ENCODE peak calls at places on chromosomes 12 and 14, in five cellular contexts. One of them, this sample, is unnamed.

GRCh38 chr14:90305176-90305601 is 26.6 kb downstream of the NRDE2 start:
- DNase-seq in DND-41: no peak
- DNase-seq in keratinocyte: no peak
- DNase-seq in OCI-LY7: no peak
- DNase-seq in H9: no peak
- DNase-seq in this sample: no peak

GRCh38 chr12:9255837-9256236 is 47.6 kb upstream of the PZP start:
- DNase-seq in H9: no peak
- DNase-seq in DND-41: no peak
- DNase-seq in keratinocyte: no peak
- DNase-seq in OCI-LY7: no peak
- DNase-seq in this sample: no peak

GRCh38 chr12:10018390-10018789 is 8.0 kb downstream of the CLEC12B start:
- DNase-seq in keratinocyte: no peak
- DNase-seq in DND-41: no peak
- DNase-seq in OCI-LY7: no peak
- DNase-seq in H9: no peak
- DNase-seq in this sample: no peak

GRCh38 chr12:117063162-117063911 is 35.9 kb downstream of the TESC start:
- DNase-seq in H9: peak
- DNase-seq in DND-41: peak
- DNase-seq in OCI-LY7: no peak
- DNase-seq in keratinocyte: no peak
- DNase-seq in this sample: no peak

GRCh38 chr12:101074940-101075680 is 134.9 kb downstream of the SLC5A8 start:
- DNase-seq in keratinocyte: no peak
- DNase-seq in DND-41: no peak
- DNase-seq in H9: no peak
- DNase-seq in OCI-LY7: no peak
- DNase-seq in this sample: no peak

GRCh38 chr12:18217981-18218380 is 43.3 kb upstream of the PIK3C2G start:
- DNase-seq in keratinocyte: no peak
- DNase-seq in OCI-LY7: no peak
- DNase-seq in H9: no peak
- DNase-seq in DND-41: no peak
- DNase-seq in this sample: no peak

GRCh38 chr14:62626416-62626815 is 418.8 kb downstream of the KCNH5 start:
- DNase-seq in OCI-LY7: no peak
- DNase-seq in DND-41: no peak
- DNase-seq in H9: no peak
- DNase-seq in keratinocyte: no peak
- DNase-seq in this sample: no peak

GRCh38 chr12:107778383-107779015 is 4.0 kb downstream of the ASCL4 start:
- DNase-seq in H9: no peak
- DNase-seq in keratinocyte: no peak
- DNase-seq in OCI-LY7: no peak
- DNase-seq in DND-41: no peak
- DNase-seq in this sample: no peak

GRCh38 chr14:73887704-73888459 is 1.2 kb downstream of the ZNF410 start:
- DNase-seq in keratinocyte: no peak
- DNase-seq in H9: no peak
- DNase-seq in OCI-LY7: peak
- DNase-seq in DND-41: no peak
- DNase-seq in this sample: no peak

GRCh38 chr14:25049559-25050493 is at the start of gene STXBP6:
- DNase-seq in DND-41: no peak
- DNase-seq in H9: peak
- DNase-seq in keratinocyte: no peak
- DNase-seq in OCI-LY7: no peak
- DNase-seq in this sample: no peak

GRCh38 chr14:64459737-64460136 is 5.6 kb upstream of the AKAP5 start:
- DNase-seq in OCI-LY7: no peak
- DNase-seq in H9: no peak
- DNase-seq in DND-41: no peak
- DNase-seq in keratinocyte: no peak
- DNase-seq in this sample: no peak

GRCh38 chr12:95205685-95206084 is 11.6 kb downstream of the FGD6 start:
- DNase-seq in DND-41: no peak
- DNase-seq in OCI-LY7: no peak
- DNase-seq in keratinocyte: no peak
- DNase-seq in H9: peak
- DNase-seq in this sample: no peak

GRCh38 chr12:75854681-75855309 is 176.8 kb downstream of the PHLDA1 start:
- DNase-seq in OCI-LY7: no peak
- DNase-seq in DND-41: no peak
- DNase-seq in keratinocyte: no peak
- DNase-seq in H9: no peak
- DNase-seq in this sample: no peak

GRCh38 chr12:46446645-46447044 is 74.1 kb upstream of the SLC38A2 start:
- DNase-seq in DND-41: no peak
- DNase-seq in keratinocyte: no peak
- DNase-seq in OCI-LY7: no peak
- DNase-seq in H9: no peak
- DNase-seq in this sample: no peak

GRCh38 chr14:81211844-81212243 is 8.9 kb downstream of the GTF2A1 start:
- DNase-seq in keratinocyte: no peak
- DNase-seq in DND-41: peak
- DNase-seq in OCI-LY7: peak
- DNase-seq in H9: no peak
- DNase-seq in this sample: peak

GRCh38 chr12:108980831-108981618 is 39.8 kb downstream of the SVOP start:
- DNase-seq in H9: no peak
- DNase-seq in OCI-LY7: no peak
- DNase-seq in keratinocyte: no peak
- DNase-seq in DND-41: no peak
- DNase-seq in this sample: no peak

GRCh38 chr12:107404981-107405380 is 280.6 kb upstream of the PWP1 start:
- DNase-seq in OCI-LY7: peak
- DNase-seq in keratinocyte: no peak
- DNase-seq in H9: peak
- DNase-seq in DND-41: peak
- DNase-seq in this sample: peak

GRCh38 chr12:85782711-85783110 is 53.5 kb downstream of the RASSF9 start:
- DNase-seq in DND-41: no peak
- DNase-seq in H9: no peak
- DNase-seq in keratinocyte: no peak
- DNase-seq in OCI-LY7: no peak
- DNase-seq in this sample: no peak

GRCh38 chr14:68448379-68448778 is 344.5 kb downstream of the ZFP36L1 start:
- DNase-seq in H9: no peak
- DNase-seq in OCI-LY7: no peak
- DNase-seq in keratinocyte: no peak
- DNase-seq in DND-41: no peak
- DNase-seq in this sample: no peak

GRCh38 chr12:84644936-84645335 is 267.7 kb downstream of the SLC6A15 start:
- DNase-seq in keratinocyte: no peak
- DNase-seq in H9: no peak
- DNase-seq in OCI-LY7: no peak
- DNase-seq in DND-41: no peak
- DNase-seq in this sample: no peak

GRCh38 chr12:49703647-49704137 is 3.5 kb downstream of the FMNL3 start:
- DNase-seq in H9: no peak
- DNase-seq in DND-41: no peak
- DNase-seq in keratinocyte: no peak
- DNase-seq in OCI-LY7: peak
- DNase-seq in this sample: no peak

DNA sequence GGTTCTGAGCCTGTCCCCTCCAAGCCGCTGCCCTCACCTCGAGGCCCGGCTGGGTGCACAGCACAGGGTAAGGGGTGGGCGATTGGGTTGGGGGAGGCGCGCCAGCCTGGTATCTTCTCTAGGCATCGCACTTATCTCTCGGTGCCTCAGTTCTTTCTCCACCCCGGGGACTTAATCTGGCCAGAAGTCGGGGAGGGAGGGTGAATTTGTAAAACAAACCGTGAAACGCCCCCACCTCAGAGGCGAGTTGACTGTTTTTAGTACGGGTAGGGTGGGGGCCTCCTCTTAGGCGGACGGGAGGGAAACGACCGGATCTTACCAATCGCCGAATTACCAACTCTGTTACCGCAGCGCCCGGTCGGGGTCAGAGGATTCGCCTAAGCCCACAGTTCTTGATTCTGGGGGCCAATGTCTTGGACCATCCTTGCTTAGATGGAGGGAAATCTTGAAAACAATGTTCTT is 1.4 kb upstream of the TBX3 start:
- DNase-seq in DND-41: no peak
- DNase-seq in H9: peak
- DNase-seq in OCI-LY7: no peak
- DNase-seq in keratinocyte: no peak
- DNase-seq in this sample: no peak
- H3K27ac ChIP-seq in DND-41: no peak
- H3K27ac ChIP-seq in H9: no peak
- H3K27ac ChIP-seq in OCI-LY7: no peak
- H3K27ac ChIP-seq in keratinocyte: peak
- H3K27ac ChIP-seq in this sample: no peak

GRCh38 chr14:70642313-70643235 is 858 bp downstream of the TTC9 start:
- DNase-seq in DND-41: peak
- DNase-seq in H9: no peak
- DNase-seq in OCI-LY7: peak
- DNase-seq in keratinocyte: no peak
- DNase-seq in this sample: peak

GRCh38 chr14:70645892-70646291 is 4.2 kb downstream of the TTC9 start:
- DNase-seq in OCI-LY7: no peak
- DNase-seq in DND-41: no peak
- DNase-seq in keratinocyte: no peak
- DNase-seq in H9: no peak
- DNase-seq in this sample: no peak

GRCh38 chr14:70646705-70647104 is 5.0 kb downstream of the TTC9 start:
- DNase-seq in keratinocyte: no peak
- DNase-seq in H9: no peak
- DNase-seq in OCI-LY7: no peak
- DNase-seq in DND-41: no peak
- DNase-seq in this sample: no peak

GRCh38 chr14:70641548-70642312 is at the start of gene TTC9:
- DNase-seq in H9: peak
- DNase-seq in DND-41: peak
- DNase-seq in keratinocyte: no peak
- DNase-seq in OCI-LY7: peak
- DNase-seq in this sample: peak

DNA sequence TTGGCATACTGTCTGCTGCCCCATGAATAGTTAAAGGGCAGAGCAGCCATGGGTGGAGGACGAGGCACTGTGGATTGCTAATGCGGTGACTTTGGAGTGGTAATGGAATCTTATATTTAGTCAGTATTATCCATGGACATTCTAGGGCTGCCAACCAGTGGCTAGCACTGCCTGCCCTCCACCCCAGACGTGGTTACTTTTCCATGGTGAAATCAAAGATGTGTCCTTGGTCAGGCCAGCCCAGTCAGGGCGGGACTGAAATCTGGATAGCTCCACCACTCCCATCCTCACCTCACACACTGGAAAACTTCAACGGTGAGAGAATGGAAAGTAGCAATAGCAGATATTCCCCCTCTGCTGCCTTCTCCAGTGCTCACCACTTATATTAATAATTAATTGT is 2.3 kb downstream of the TTC9 start:
- DNase-seq in H9: no peak
- DNase-seq in keratinocyte: no peak
- DNase-seq in DND-41: no peak
- DNase-seq in OCI-LY7: no peak
- DNase-seq in this sample: no peak
- H3K4me2 ChIP-seq in H9: peak
- H3K4me2 ChIP-seq in keratinocyte: no peak
- H3K4me2 ChIP-seq in DND-41: no peak
- H3K4me2 ChIP-seq in OCI-LY7: peak
- H3K4me2 ChIP-seq in this sample: peak

GRCh38 chr12:11170810-11171144 is 217 bp upstream of the SMIM10L1 start:
- DNase-seq in H9: no peak
- DNase-seq in keratinocyte: no peak
- DNase-seq in OCI-LY7: no peak
- DNase-seq in DND-41: no peak
- DNase-seq in this sample: no peak

GRCh38 chr12:11166300-11166699 is 4.7 kb upstream of the SMIM10L1 start:
- DNase-seq in H9: no peak
- DNase-seq in OCI-LY7: no peak
- DNase-seq in DND-41: no peak
- DNase-seq in keratinocyte: no peak
- DNase-seq in this sample: no peak

GRCh38 chr12:11174022-11174421 is 3.0 kb downstream of the SMIM10L1 start:
- DNase-seq in OCI-LY7: no peak
- DNase-seq in DND-41: no peak
- DNase-seq in H9: no peak
- DNase-seq in keratinocyte: no peak
- DNase-seq in this sample: no peak

GRCh38 chr12:11171145-11171952 is at the start of gene SMIM10L1:
- DNase-seq in H9: peak
- DNase-seq in DND-41: peak
- DNase-seq in keratinocyte: peak
- DNase-seq in OCI-LY7: peak
- DNase-seq in this sample: peak

GRCh38 chr12:11171953-11172675 is 1.1 kb downstream of the SMIM10L1 start:
- DNase-seq in DND-41: no peak
- DNase-seq in keratinocyte: no peak
- DNase-seq in H9: no peak
- DNase-seq in OCI-LY7: no peak
- DNase-seq in this sample: no peak
- H3K27ac ChIP-seq in DND-41: peak
- H3K27ac ChIP-seq in keratinocyte: peak
- H3K27ac ChIP-seq in H9: peak
- H3K27ac ChIP-seq in OCI-LY7: no peak
- H3K27ac ChIP-seq in this sample: peak

GRCh38 chr12:2354151-2354991 is 301.6 kb downstream of the CACNA1C start:
- DNase-seq in OCI-LY7: peak
- DNase-seq in DND-41: no peak
- DNase-seq in H9: no peak
- DNase-seq in keratinocyte: no peak
- DNase-seq in this sample: no peak
- H3K4me2 ChIP-seq in OCI-LY7: peak
- H3K4me2 ChIP-seq in DND-41: no peak
- H3K4me2 ChIP-seq in H9: no peak
- H3K4me2 ChIP-seq in keratinocyte: no peak
- H3K4me2 ChIP-seq in this sample: no peak

DNA sequence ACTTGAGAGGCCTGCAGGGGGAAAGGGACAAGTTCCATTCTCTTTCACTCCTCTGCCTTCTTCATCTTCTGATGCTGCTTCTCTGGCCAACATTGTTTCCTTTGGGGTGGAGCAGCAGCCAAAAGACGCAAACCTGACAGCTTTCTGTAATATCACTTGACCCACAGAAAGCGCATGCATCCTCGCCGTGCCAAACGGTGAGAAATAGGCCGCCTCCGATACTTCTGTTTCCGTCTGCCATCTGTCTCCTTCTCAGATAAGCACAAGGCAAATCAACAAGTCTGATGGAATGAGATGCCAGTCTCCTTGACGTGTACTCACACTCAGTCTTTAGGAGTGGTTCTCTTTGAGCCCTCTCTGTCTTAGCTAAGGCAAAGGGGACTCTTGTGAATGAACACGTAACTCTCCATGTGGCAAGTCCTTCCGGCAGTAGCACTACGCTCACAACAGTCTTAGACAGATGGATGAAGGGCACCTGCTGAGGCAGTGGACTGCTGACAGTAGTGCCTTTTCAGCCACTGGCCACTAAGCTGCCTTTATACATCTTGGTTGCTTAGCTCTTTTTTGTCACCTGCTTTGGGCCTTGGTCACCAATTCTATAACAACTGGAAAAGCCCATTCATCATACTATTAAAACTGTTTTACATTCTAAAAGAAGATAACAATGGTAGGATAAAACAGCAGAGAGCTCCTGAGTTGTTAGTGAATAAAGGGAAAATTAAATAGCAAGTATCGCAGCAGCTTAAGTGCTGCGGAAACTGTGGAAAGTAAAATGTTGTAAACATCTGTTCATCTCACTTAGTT is 214.0 kb downstream of the FBXL14 start:
- DNase-seq in H9: no peak
- DNase-seq in DND-41: no peak
- DNase-seq in keratinocyte: no peak
- DNase-seq in OCI-LY7: no peak
- DNase-seq in this sample: no peak
- H3K27ac ChIP-seq in H9: no peak
- H3K27ac ChIP-seq in DND-41: no peak
- H3K27ac ChIP-seq in keratinocyte: no peak
- H3K27ac ChIP-seq in OCI-LY7: no peak
- H3K27ac ChIP-seq in this sample: no peak